ENCODE peak calls at places on chromosome 20, in seven cellular contexts. Q is body of pancreas, R is astrocyte, E is breast epithelium, D is heart left ventricle, A is transverse colon, X is colonic mucosa. C is an unnamed sample.

GRCh38 chr20:49028684-49029083 is 17.4 kb upstream of the CSE1L start:
- DNase-seq in Q (no peak), R (peak; percentile 13), E (no peak), D (no peak), A (no peak), X (no peak), C (no peak)

GRCh38 chr20:40965671-40966070 is 63.0 kb upstream of the TOP1 start:
- DNase-seq in Q (no peak), R (no peak), E (peak; percentile 11), D (no peak), A (no peak), X (no peak), C (no peak)

GRCh38 chr20:8782804-8783203 is 286.1 kb upstream of the PLCB4 start:
- DNase-seq in Q (no peak), R (peak; percentile 26), E (no peak), D (no peak), A (no peak), X (no peak), C (no peak)

GRCh38 chr20:32764000-32764960 is 2.1 kb downstream of the DNMT3B start:
- DNase-seq in Q (no peak), R (no peak), E (no peak), D (no peak), A (no peak), X (no peak), C (no peak)

GRCh38 chr20:61480158-61480825 is 228.2 kb downstream of the CDH4 start:
- DNase-seq in Q (no peak), R (no peak), E (no peak), D (no peak), A (no peak), X (no peak), C (no peak)

GRCh38 chr20:64038579-64039292 is 2.8 kb downstream of the C20orf204 start:
- DNase-seq in Q (peak; percentile 76), R (peak; percentile 69), E (peak; percentile 53), D (peak; percentile 92), A (peak; percentile 78), X (peak; percentile 78), C (peak; percentile 96)

GRCh38 chr20:35329435-35330139 is 37.4 kb upstream of the FAM83C start:
- DNase-seq in Q (peak; percentile 17), R (no peak), E (no peak), D (no peak), A (peak; percentile 58), X (peak; percentile 73), C (no peak)

GRCh38 chr20:36543187-36544133 is 2.1 kb downstream of the MYL9 start:
- DNase-seq in Q (peak; percentile 50), R (peak; percentile 64), E (peak; percentile 60), D (peak; percentile 90), A (peak; percentile 60), X (peak; percentile 60), C (no peak)

GRCh38 chr20:21181028-21181427 is 55.1 kb downstream of the KIZ start:
- DNase-seq in Q (no peak), R (no peak), E (no peak), D (no peak), A (no peak), X (no peak), C (no peak)

GRCh38 chr20:33209789-33210188 is 7.4 kb upstream of the BPIFA3 start:
- DNase-seq in Q (peak; percentile 75), R (peak; percentile 28), E (no peak), D (peak; percentile 70), A (peak; percentile 56), X (peak; percentile 72), C (peak; percentile 63)

GRCh38 chr20:22974354-22974753 is 60.8 kb upstream of the SSTR4 start:
- DNase-seq in Q (no peak), R (no peak), E (no peak), D (no peak), A (peak; percentile 12), X (no peak), C (no peak)

GRCh38 chr20:401682-402495 is 6.2 kb upstream of the RBCK1 start:
- DNase-seq in Q (no peak), R (peak; percentile 36), E (no peak), D (no peak), A (peak; percentile 17), X (peak; percentile 58), C (no peak)

GRCh38 chr20:2331901-2332565 is 36.2 kb downstream of the TGM3 start:
- DNase-seq in Q (no peak), R (no peak), E (no peak), D (no peak), A (no peak), X (no peak), C (no peak)

GRCh38 chr20:18252597-18253451 is 35.5 kb upstream of the ZNF133 start:
- DNase-seq in Q (no peak), R (peak; percentile 29), E (peak; percentile 82), D (no peak), A (no peak), X (no peak), C (peak; percentile 35)

GRCh38 chr20:44703956-44704488 is 11.1 kb upstream of the CCN5 start:
- DNase-seq in Q (no peak), R (no peak), E (no peak), D (peak; percentile 15), A (no peak), X (no peak), C (no peak)
- H3K4me1 ChIP-seq in Q (no peaks in the 10 kb centered on the region), R (peaks cover 31% of the 10 kb centered on the region), E (peaks cover 17% of the 10 kb centered on the region), D (peaks cover 32% of the 10 kb centered on the region), A (peaks cover 12% of the 10 kb centered on the region), X (no peaks in the 10 kb centered on the region), C (peaks cover 13% of the 10 kb centered on the region)

GRCh38 chr20:46893877-46894578 is 615 bp upstream of the EYA2 start:
- DNase-seq in Q (no peak), R (no peak), E (no peak), D (no peak), A (no peak), X (no peak), C (no peak)
- H3K27me3 ChIP-seq in Q (no peaks in the 10 kb centered on the region), R (peaks cover 53% of the 10 kb centered on the region), E (peaks cover 4% of the 10 kb centered on the region), D (peaks cover 59% of the 10 kb centered on the region), A (peaks cover 49% of the 10 kb centered on the region), X (no peaks in the 10 kb centered on the region), C (peaks cover 33% of the 10 kb centered on the region)

GRCh38 chr20:4944518-4944917 is 56.8 kb downstream of the SLC23A2 start:
- DNase-seq in Q (no peak), R (peak; percentile 36), E (no peak), D (no peak), A (no peak), X (no peak), C (no peak)
- H3K4me1 ChIP-seq in Q (peaks cover under 1% of the 10 kb centered on the region), R (no peaks in the 10 kb centered on the region), E (peaks cover under 1% of the 10 kb centered on the region), D (no peaks in the 10 kb centered on the region), A (peaks cover 8% of the 10 kb centered on the region), X (no peaks in the 10 kb centered on the region), C (peaks cover 19% of the 10 kb centered on the region)

GRCh38 chr20:62481441-62482135 is 5.8 kb upstream of the GATA5 start:
- DNase-seq in Q (no peak), R (no peak), E (no peak), D (no peak), A (no peak), X (no peak), C (no peak)
- H3K27me3 ChIP-seq in Q (no peaks in the 10 kb centered on the region), R (peaks cover 67% of the 10 kb centered on the region), E (peaks cover 89% of the 10 kb centered on the region), D (peaks cover 86% of the 10 kb centered on the region), A (peaks cover 96% of the 10 kb centered on the region), X (peaks cover 68% of the 10 kb centered on the region), C (peaks cover 66% of the 10 kb centered on the region)

DNA sequence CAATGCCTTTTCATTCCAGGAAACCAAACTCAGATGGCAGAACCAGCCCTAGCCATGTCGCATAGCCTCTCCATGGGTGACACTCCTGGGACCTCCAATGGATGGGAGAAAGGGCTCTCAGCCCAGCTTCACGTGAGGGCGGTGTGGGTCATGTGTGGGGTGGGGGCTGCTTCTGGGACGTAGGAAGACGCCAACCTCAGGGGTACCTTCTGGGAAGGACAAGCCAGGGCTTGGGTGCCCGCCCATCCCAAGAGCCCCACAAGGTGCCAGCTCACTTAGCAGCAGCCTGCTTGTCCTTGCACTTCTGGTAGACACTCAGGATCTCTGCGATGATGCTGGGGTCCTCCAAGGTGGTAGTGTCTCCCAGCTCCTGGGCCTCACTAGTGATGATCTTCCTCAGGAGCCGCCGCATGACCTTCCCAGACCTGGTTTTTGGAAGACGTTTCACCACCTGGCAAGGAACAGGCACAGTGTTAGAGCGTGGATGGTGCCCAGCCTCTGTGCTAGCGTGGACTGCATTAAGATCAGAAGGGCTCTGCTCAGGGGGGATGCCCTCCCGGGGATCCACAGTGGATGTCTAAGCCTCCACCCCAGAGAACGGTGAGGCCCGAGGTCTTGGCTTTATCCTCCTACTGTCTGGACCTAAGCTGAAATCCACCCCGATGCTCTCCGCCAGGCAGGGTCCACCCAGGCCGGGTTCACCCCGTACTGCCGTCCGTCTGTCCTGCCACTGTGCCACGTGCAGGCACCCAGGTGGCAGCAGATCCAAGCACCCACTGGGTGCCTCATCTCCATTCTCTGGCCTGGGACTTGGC is 15.1 kb upstream of the APMAP start:
- DNase-seq in Q (no peak), R (no peak), E (peak; percentile 13), D (no peak), A (no peak), X (peak; percentile 16), C (peak; percentile 26)
- H3K4me1 ChIP-seq in Q (peaks cover 48% of the 10 kb centered on the region), R (no peaks in the 10 kb centered on the region), E (no peaks in the 10 kb centered on the region), D (no peaks in the 10 kb centered on the region), A (no peaks in the 10 kb centered on the region), X (no peaks in the 10 kb centered on the region), C (peaks cover 9% of the 10 kb centered on the region)

GRCh38 chr20:56468317-56469076 is at the start of gene RTF2:
- DNase-seq in Q (peak; percentile 89), R (peak; percentile 91), E (peak; percentile 87), D (peak; percentile 97), A (peak; percentile 96), X (peak; percentile 95), C (peak; percentile 97)
- H3K27me3 ChIP-seq in Q (no peaks in the 10 kb centered on the region), R (no peaks in the 10 kb centered on the region), E (no peaks in the 10 kb centered on the region), D (no peaks in the 10 kb centered on the region), A (no peaks in the 10 kb centered on the region), X (no peaks in the 10 kb centered on the region), C (no peaks in the 10 kb centered on the region)

GRCh38 chr20:53929399-53929798 is 141.0 kb downstream of the BCAS1 start:
- DNase-seq in Q (no peak), R (no peak), E (no peak), D (no peak), A (no peak), X (no peak), C (no peak)
- H3K4me1 ChIP-seq in Q (peaks cover 10% of the 10 kb centered on the region), R (peaks cover 22% of the 10 kb centered on the region), E (no peaks in the 10 kb centered on the region), D (peaks cover 12% of the 10 kb centered on the region), A (peaks cover 6% of the 10 kb centered on the region), X (no peaks in the 10 kb centered on the region), C (peaks cover 9% of the 10 kb centered on the region)

GRCh38 chr20:62480318-62480717 is 4.5 kb upstream of the GATA5 start:
- DNase-seq in Q (no peak), R (no peak), E (no peak), D (no peak), A (no peak), X (no peak), C (no peak)
- H3K27me3 ChIP-seq in Q (no peaks in the 10 kb centered on the region), R (peaks cover 62% of the 10 kb centered on the region), E (peaks cover 89% of the 10 kb centered on the region), D (peaks cover 87% of the 10 kb centered on the region), A (peaks cover 96% of the 10 kb centered on the region), X (peaks cover 73% of the 10 kb centered on the region), C (peaks cover 66% of the 10 kb centered on the region)

DNA sequence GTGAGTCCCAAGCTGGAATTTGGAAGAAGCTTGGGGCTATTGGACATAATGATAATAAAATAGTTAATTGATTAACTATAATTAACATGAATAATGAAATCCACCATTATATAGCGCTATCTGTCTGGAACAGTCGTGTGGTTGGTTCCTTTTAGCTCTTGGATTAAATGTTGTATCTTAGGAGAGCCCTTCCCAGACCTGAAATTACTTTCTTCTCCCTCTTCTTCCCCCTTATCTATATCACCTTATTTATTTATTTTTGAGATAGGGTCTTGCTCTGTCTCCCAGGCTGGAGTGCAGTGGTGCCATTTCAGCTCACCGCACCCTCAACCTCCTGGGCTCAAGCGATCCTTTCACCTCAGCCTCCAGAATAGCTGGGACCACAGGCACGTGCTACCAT is 64.6 kb downstream of the NCOA3 start:
- DNase-seq in Q (no peak), R (no peak), E (no peak), D (no peak), A (no peak), X (no peak), C (no peak)
- H3K4me1 ChIP-seq in Q (peaks cover 23% of the 10 kb centered on the region), R (peaks cover 15% of the 10 kb centered on the region), E (no peaks in the 10 kb centered on the region), D (peaks cover 40% of the 10 kb centered on the region), A (peaks cover 36% of the 10 kb centered on the region), X (peaks cover 11% of the 10 kb centered on the region), C (peaks cover 10% of the 10 kb centered on the region)

C was measured in left lung.